ENCODE peak calls at places on chromosomes 2 and 18, in eight cellular contexts. D is breast epithelium; O is PC-3; Y is Peyer's patch; T is keratinocyte; Z is psoas muscle; P is CD8-positive, alpha-beta T cell; G is ovary. H is an unnamed sample. For H3K4me1, the result is how much of the 10 kb centered on the place peaks cover.

GRCh38 chr2:61117534-61117933 is 44.5 kb upstream of the C2orf74 start:
- DNase-seq in T (no peak), Y (no peak), O (peak), G (no peak), Z (no peak), P (no peak), D (no peak), H (no peak)

GRCh38 chr18:6434987-6435709 is 20.4 kb upstream of the L3MBTL4 start:
- DNase-seq in G (no peak), O (peak), Z (no peak), T (no peak), Y (no peak), D (no peak), P (no peak), H (no peak)

GRCh38 chr18:48031011-48031480 is 100.6 kb upstream of the SMAD2 start:
- DNase-seq in D (no peak), G (peak), P (no peak), Z (no peak), Y (peak), T (no peak), O (peak), H (peak)

GRCh38 chr2:239313776-239314175 is 87.0 kb downstream of the HDAC4 start:
- DNase-seq in T (no peak), Y (no peak), Z (peak), D (peak), O (no peak), P (no peak), G (peak), H (no peak)

GRCh38 chr2:170820647-170821630 is 4.3 kb downstream of the GAD1 start:
- DNase-seq in D (no peak), Z (no peak), P (no peak), Y (no peak), O (no peak), T (no peak), G (no peak), H (no peak)

GRCh38 chr18:32019251-32019943 is 772 bp downstream of the RNF125 start:
- DNase-seq in T (no peak), Y (peak), P (peak), Z (peak), O (peak), G (peak), D (peak), H (peak)

GRCh38 chr18:27004056-27004829 is 138.7 kb upstream of the AQP4 start:
- DNase-seq in Y (no peak), O (peak), D (no peak), Z (no peak), G (no peak), P (no peak), T (no peak), H (no peak)

GRCh38 chr18:76466410-76466991 is 28.5 kb downstream of the ZNF516 start:
- DNase-seq in Y (no peak), Z (peak), T (no peak), G (no peak), P (peak), O (no peak), D (no peak), H (no peak)

GRCh38 chr2:120791961-120792295 is 56.3 kb downstream of the GLI2 start:
- DNase-seq in O (peak), Y (no peak), D (no peak), T (peak), Z (no peak), G (no peak), P (no peak), H (no peak)

GRCh38 chr2:38217401-38218188 is 141.6 kb upstream of the CYP1B1 start:
- DNase-seq in O (no peak), Z (no peak), D (no peak), G (no peak), T (no peak), Y (no peak), P (no peak), H (no peak)

GRCh38 chr2:29810956-29811355 is 110.4 kb downstream of the ALK start:
- DNase-seq in P (no peak), Z (no peak), O (peak), G (no peak), Y (no peak), T (peak), D (no peak), H (no peak)

GRCh38 chr2:147331790-147332419 is 512.9 kb upstream of the ACVR2A start:
- DNase-seq in Z (no peak), G (no peak), T (no peak), P (no peak), Y (peak), D (no peak), O (peak), H (peak)

GRCh38 chr2:236162804-236163482 is 5.2 kb downstream of the GBX2 start:
- DNase-seq in G (no peak), D (no peak), O (no peak), Y (no peak), Z (no peak), T (no peak), P (no peak), H (no peak)

GRCh38 chr2:187959821-187960220 is 331.9 kb upstream of the GULP1 start:
- DNase-seq in Z (no peak), P (no peak), G (no peak), O (peak), Y (no peak), D (no peak), T (no peak), H (peak)

GRCh38 chr2:200466703-200467418 is 43.0 kb downstream of the KCTD18 start:
- DNase-seq in G (peak), O (no peak), Z (peak), D (no peak), T (no peak), Y (no peak), P (no peak), H (peak)

GRCh38 chr18:1149709-1150108 is 245.0 kb downstream of the ADCYAP1 start:
- DNase-seq in Y (no peak), G (no peak), O (no peak), T (no peak), P (no peak), Z (no peak), D (no peak), H (no peak)

GRCh38 chr2:120026890-120027289 is 14.0 kb downstream of the EPB41L5 start:
- DNase-seq in G (no peak), T (no peak), Y (no peak), D (no peak), P (no peak), Z (no peak), O (no peak), H (no peak)

GRCh38 chr2:228658998-228659397 is 477.5 kb upstream of the SPHKAP start:
- DNase-seq in D (no peak), P (no peak), Y (no peak), T (no peak), O (peak), Z (no peak), G (no peak), H (peak)

GRCh38 chr2:88880441-88880953 is 189.0 kb downstream of the RPIA start:
- DNase-seq in G (no peak), O (peak), Z (no peak), P (no peak), Y (peak), D (no peak), T (no peak), H (peak)

GRCh38 chr2:172354347-172354746 is 73.0 kb upstream of the ITGA6 start:
- DNase-seq in T (no peak), P (no peak), D (no peak), G (no peak), Y (no peak), Z (no peak), O (no peak), H (no peak)

GRCh38 chr18:49250819-49251388 is 209.5 kb downstream of the DYM start:
- DNase-seq in P (no peak), Z (no peak), T (no peak), O (peak), G (no peak), D (no peak), Y (no peak), H (peak)

GRCh38 chr2:8652774-8653426 is 29.0 kb upstream of the ID2 start:
- DNase-seq in Z (no peak), G (no peak), Y (no peak), O (no peak), T (no peak), D (no peak), P (no peak), H (no peak)

GRCh38 chr18:58314284-58314683 is 270.3 kb downstream of the NEDD4L start:
- DNase-seq in T (peak), D (no peak), Y (peak), P (no peak), O (peak), G (no peak), Z (peak), H (no peak)

GRCh38 chr2:100891911-100892642 is 72.1 kb downstream of the NPAS2 start:
- DNase-seq in O (peak), G (no peak), T (no peak), D (no peak), Y (no peak), P (no peak), Z (no peak), H (no peak)

GRCh38 chr2:37837576-37838335 is 87.3 kb upstream of the RMDN2 start:
- DNase-seq in O (no peak), T (no peak), P (no peak), G (no peak), D (no peak), Y (no peak), Z (no peak), H (peak)

GRCh38 chr2:191516260-191516659 is 161.7 kb upstream of the NABP1 start:
- DNase-seq in O (no peak), T (no peak), P (no peak), Y (no peak), G (no peak), D (no peak), Z (no peak), H (no peak)

GRCh38 chr2:55809875-55810620 is 113.5 kb downstream of the EFEMP1 start:
- DNase-seq in G (no peak), P (no peak), D (no peak), T (no peak), O (no peak), Z (peak), Y (no peak), H (peak)

GRCh38 chr2:108414256-108414876 is 34.6 kb upstream of the GCC2 start:
- DNase-seq in P (no peak), O (peak), Y (no peak), T (no peak), Z (no peak), D (no peak), G (no peak), H (no peak)
- H3K27ac ChIP-seq in P (no peak), O (peak), Y (no peak), T (no peak), Z (no peak), D (no peak), G (no peak), H (no peak)

GRCh38 chr2:176172748-176173586 is 15.5 kb upstream of the HOXD1 start:
- DNase-seq in T (no peak), G (no peak), O (no peak), P (no peak), Y (no peak), Z (no peak), D (no peak), H (no peak)

GRCh38 chr2:176174850-176175728 is 13.4 kb upstream of the HOXD1 start:
- DNase-seq in Z (no peak), O (no peak), P (no peak), Y (no peak), T (no peak), G (peak), D (no peak), H (no peak)

GRCh38 chr2:176172007-176172747 is 15.1 kb downstream of the HOXD3 start:
- DNase-seq in D (no peak), Z (no peak), O (no peak), T (no peak), P (no peak), Y (no peak), G (no peak), H (no peak)

GRCh38 chr2:176174382-176174834 is 14.1 kb upstream of the HOXD1 start:
- DNase-seq in Y (no peak), P (no peak), G (peak), O (no peak), Z (no peak), T (no peak), D (no peak), H (no peak)

DNA sequence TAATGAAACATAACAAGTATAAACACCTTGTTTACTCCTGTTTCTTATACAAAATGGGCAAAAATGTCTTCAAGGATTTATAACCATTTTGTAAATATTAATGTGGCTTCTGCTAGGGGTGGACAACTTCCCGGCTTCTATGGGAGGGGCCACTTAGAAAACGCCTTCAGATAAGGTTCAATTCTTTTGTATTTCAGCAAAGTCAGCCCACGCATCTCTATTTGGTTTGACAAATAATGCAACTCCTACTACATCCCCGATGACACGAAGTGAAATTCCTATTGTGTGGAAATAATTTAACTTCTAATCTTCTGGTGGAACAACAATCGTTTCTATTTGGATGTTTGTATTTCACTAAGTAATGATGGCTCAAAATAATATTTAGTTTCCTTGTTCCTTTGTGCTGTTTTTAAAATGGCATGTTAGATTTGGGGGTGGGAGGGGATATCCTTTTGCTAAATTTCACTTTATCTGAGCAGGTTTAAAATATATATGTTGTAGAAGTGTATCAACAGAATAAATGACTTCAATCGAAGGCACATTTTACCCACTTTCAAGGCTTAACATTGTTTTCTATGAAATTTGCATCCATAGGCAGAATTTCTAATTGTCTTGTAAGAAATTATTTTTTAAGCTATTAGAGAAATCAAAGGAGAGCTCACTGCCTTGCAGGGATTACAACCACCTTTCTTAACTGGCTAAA is 14.6 kb upstream of the HOXD1 start:
- DNase-seq in G (no peak), P (no peak), T (no peak), Z (no peak), D (no peak), O (no peak), Y (no peak), H (no peak)
- H3K4me1 ChIP-seq in G (under half), P (under half), T (under half), Z (under half), D (under half), O (under half), Y (under half), H (under half)

DNA sequence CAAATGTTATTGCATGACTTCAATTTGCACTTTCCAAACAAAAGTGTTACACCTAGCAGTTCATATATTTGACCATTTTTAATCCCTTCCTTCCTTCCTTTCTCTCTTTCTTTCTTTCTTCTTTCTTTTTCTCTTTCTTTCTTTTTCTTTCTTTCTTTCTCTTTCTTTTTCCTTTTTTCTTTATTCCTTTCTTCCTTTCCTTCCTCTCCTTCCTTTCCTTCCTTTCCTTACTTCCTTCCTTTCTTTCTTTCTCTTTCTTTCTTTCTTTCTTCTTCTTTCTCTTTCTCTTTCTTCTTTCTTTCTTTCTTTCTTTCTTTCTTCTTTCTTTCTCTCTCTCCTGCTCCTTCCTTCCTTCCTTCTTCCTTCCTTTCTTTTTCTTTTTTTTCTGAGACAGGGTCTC is 146.7 kb upstream of the ALKAL2 start:
- DNase-seq in T (no peak), Z (no peak), G (no peak), P (no peak), O (no peak), D (no peak), Y (no peak), H (no peak)
- TF ChIP-seq CTCF in T (no peak), Z (no peak), G (no peak), P (no peak), O (no peak), D (no peak), Y (no peak), H (no peak)

GRCh38 chr2:71419976-71420375 is 33.4 kb upstream of the DYSF start:
- DNase-seq in G (no peak), P (no peak), D (no peak), Y (no peak), O (no peak), T (no peak), Z (no peak), H (no peak)

GRCh38 chr2:71419145-71419544 is 34.2 kb upstream of the DYSF start:
- DNase-seq in T (no peak), G (no peak), D (no peak), P (no peak), O (no peak), Y (no peak), Z (no peak), H (no peak)

GRCh38 chr2:71422786-71423185 is 30.6 kb upstream of the DYSF start:
- DNase-seq in O (no peak), G (no peak), D (no peak), P (no peak), Z (no peak), T (no peak), Y (no peak), H (no peak)

GRCh38 chr2:71426721-71427120 is 26.6 kb upstream of the DYSF start:
- DNase-seq in Z (no peak), D (no peak), G (no peak), P (no peak), O (peak), T (no peak), Y (no peak), H (no peak)

GRCh38 chr2:71423817-71424420 is 29.4 kb upstream of the DYSF start:
- DNase-seq in P (no peak), O (no peak), Y (no peak), G (no peak), Z (no peak), D (no peak), T (no peak), H (no peak)
- H3K27ac ChIP-seq in P (no peak), O (no peak), Y (no peak), G (no peak), Z (no peak), D (peak), T (no peak), H (peak)

GRCh38 chr2:233080836-233081229 is 20.7 kb downstream of the INPP5D start:
- DNase-seq in T (no peak), G (no peak), Z (no peak), D (peak), Y (peak), O (no peak), P (no peak), H (no peak)
- H3K4me1 ChIP-seq in T (under half), G (under half), Z (under half), D (under half), Y (under half), O (under half), P (half or more), H (under half)

GRCh38 chr2:15806801-15807417 is 133.4 kb upstream of the MYCN start:
- DNase-seq in O (no peak), T (no peak), G (no peak), D (no peak), Z (no peak), P (no peak), Y (no peak), H (no peak)

GRCh38 chr2:15807418-15808220 is 132.7 kb upstream of the MYCN start:
- DNase-seq in P (no peak), T (no peak), O (no peak), Y (no peak), G (no peak), D (no peak), Z (no peak), H (no peak)

GRCh38 chr2:15808980-15809379 is 131.4 kb upstream of the MYCN start:
- DNase-seq in O (no peak), Z (no peak), Y (no peak), D (no peak), G (no peak), P (no peak), T (no peak), H (peak)

GRCh38 chr2:15809504-15809903 is 130.8 kb upstream of the MYCN start:
- DNase-seq in G (no peak), D (no peak), T (no peak), O (no peak), P (no peak), Y (no peak), Z (no peak), H (no peak)

DNA sequence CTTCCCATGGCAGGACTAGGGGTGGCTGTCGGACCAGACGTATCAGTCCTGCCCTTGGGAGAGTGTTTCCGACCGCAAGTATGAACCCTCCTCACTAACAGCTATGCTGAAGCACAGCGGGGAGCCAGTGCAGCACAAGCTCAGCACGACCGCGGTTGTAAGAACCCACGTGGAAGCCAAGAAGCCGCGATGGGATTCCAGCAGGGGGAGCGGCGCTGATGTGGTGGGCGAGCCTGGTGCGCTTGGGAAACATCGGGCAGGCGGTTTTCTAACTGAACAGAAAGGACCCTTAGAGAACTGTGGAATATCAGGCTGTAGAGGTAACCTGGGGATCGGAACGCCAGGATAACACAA is 132.2 kb upstream of the MYCN start:
- DNase-seq in P (no peak), D (no peak), Z (no peak), Y (no peak), G (no peak), O (no peak), T (no peak), H (no peak)
- TF ChIP-seq CTCF in P (no peak), D (no peak), Z (no peak), Y (no peak), G (no peak), O (no peak), T (no peak), H (no peak)

DNA sequence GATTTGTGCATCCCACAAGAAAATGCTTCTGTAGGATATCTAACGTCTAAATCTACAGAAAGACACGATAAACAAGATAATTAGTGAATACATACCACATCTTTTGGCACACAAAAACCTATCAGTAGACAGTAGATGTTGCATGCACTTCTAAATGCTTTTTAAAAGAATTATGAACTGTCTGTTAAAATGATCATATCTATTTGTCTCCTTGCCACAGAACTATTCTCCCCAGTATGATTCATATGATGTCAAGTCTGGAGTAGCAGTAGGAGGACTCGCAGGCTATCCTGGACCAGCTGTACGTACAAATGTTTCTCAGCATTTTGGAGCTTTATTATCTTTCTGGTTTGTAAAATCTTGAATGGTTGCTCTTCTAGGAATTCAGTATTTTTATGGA is 12.7 kb downstream of the COL3A1 start:
- DNase-seq in Y (no peak), T (no peak), O (no peak), D (no peak), G (no peak), Z (no peak), P (no peak), H (no peak)
- H3K27ac ChIP-seq in Y (peak), T (no peak), O (no peak), D (peak), G (no peak), Z (no peak), P (no peak), H (no peak)

H was measured in cardiac muscle cell.